ENCODE peak calls at places on chromosomes 12 and 14, in five cellular contexts. O is G401, E is left ventricle myocardium inferior, Y is sciatic nerve, S is astrocyte. N is an unnamed sample.
A peak's percentile ranks its signal among the peaks of the same experiment; 100 is the strongest.

GRCh38 chr14:54565236-54566151 is 1.4 kb upstream of the SAMD4A start:
- DNase-seq in O (peak; percentile 86), E (peak; percentile 96), Y (peak; percentile 97), S (peak; percentile 80), N (peak; percentile 97)

GRCh38 chr14:64726585-64726890 is 22.3 kb downstream of the PLEKHG3 start:
- DNase-seq in O (no peak), E (peak; percentile 13), Y (peak; percentile 55), S (peak; percentile 62), N (no peak)

GRCh38 chr12:92034858-92035401 is 110.7 kb downstream of the BTG1 start:
- DNase-seq in O (peak; percentile 77), E (peak; percentile 43), Y (peak; percentile 68), S (peak; percentile 71), N (peak; percentile 23)

GRCh38 chr12:124369055-124369900 is 74.4 kb downstream of the RFLNA start:
- DNase-seq in O (peak; percentile 62), E (peak; percentile 92), Y (peak; percentile 94), S (peak; percentile 87), N (peak; percentile 99)

GRCh38 chr12:95646781-95647184 is 95.5 kb upstream of the USP44 start:
- DNase-seq in O (no peak), E (no peak), Y (no peak), S (peak; percentile 79), N (no peak)

GRCh38 chr12:124961055-124961454 is 27.9 kb downstream of the DHX37 start:
- DNase-seq in O (no peak), E (no peak), Y (no peak), S (no peak), N (no peak)

GRCh38 chr12:10140001-10140400 is 10.0 kb upstream of the CLEC7A start:
- DNase-seq in O (peak; percentile 23), E (no peak), Y (no peak), S (peak; percentile 30), N (no peak)

GRCh38 chr12:113961921-113962710 is 4.0 kb downstream of the RBM19 start:
- DNase-seq in O (no peak), E (no peak), Y (no peak), S (no peak), N (no peak)

GRCh38 chr12:61536525-61536924 is 723.7 kb upstream of the USP15 start:
- DNase-seq in O (peak; percentile 3), E (no peak), Y (no peak), S (no peak), N (no peak)

GRCh38 chr12:42474391-42474790 is 115.2 kb downstream of the PRICKLE1 start:
- DNase-seq in O (no peak), E (no peak), Y (no peak), S (peak; percentile 76), N (no peak)

GRCh38 chr12:94956936-94957464 is 46.5 kb downstream of the NDUFA12 start:
- DNase-seq in O (no peak), E (no peak), Y (no peak), S (no peak), N (no peak)

GRCh38 chr12:92912052-92912451 is 17.0 kb downstream of the EEA1 start:
- DNase-seq in O (no peak), E (no peak), Y (no peak), S (peak; percentile 87), N (no peak)

GRCh38 chr12:4134833-4135597 is 138.5 kb upstream of the CCND2 start:
- DNase-seq in O (peak; percentile 58), E (no peak), Y (no peak), S (no peak), N (no peak)

GRCh38 chr12:52581066-52581465 is 7.4 kb upstream of the KRT74 start:
- DNase-seq in O (no peak), E (no peak), Y (peak; percentile 34), S (no peak), N (no peak)

GRCh38 chr12:6961278-6961694 is 9.2 kb downstream of the PHB2 start:
- DNase-seq in O (no peak), E (peak; percentile 60), Y (peak; percentile 84), S (peak; percentile 46), N (peak; percentile 74)

GRCh38 chr14:58677525-58677924 is 39.8 kb downstream of the DACT1 start:
- DNase-seq in O (no peak), E (no peak), Y (no peak), S (no peak), N (no peak)

GRCh38 chr12:20451759-20452158 is 83.4 kb downstream of the PDE3A start:
- DNase-seq in O (no peak), E (no peak), Y (no peak), S (peak; percentile 94), N (no peak)

GRCh38 chr14:55458800-55459577 is 18.6 kb upstream of the TBPL2 start:
- DNase-seq in O (no peak), E (no peak), Y (no peak), S (peak; percentile 65), N (no peak)

GRCh38 chr12:6967548-6968100 is 2.8 kb downstream of the PHB2 start:
- DNase-seq in O (no peak), E (no peak), Y (no peak), S (no peak), N (no peak)

GRCh38 chr14:71720978-71721624 is 211.1 kb upstream of the RGS6 start:
- DNase-seq in O (peak; percentile 48), E (no peak), Y (no peak), S (peak; percentile 71), N (no peak)

GRCh38 chr14:95667251-95667693 is 19.0 kb upstream of the TCL1B start:
- DNase-seq in O (no peak), E (no peak), Y (no peak), S (no peak), N (no peak)

GRCh38 chr12:124159655-124160054 is 135.2 kb upstream of the RFLNA start:
- DNase-seq in O (no peak), E (no peak), Y (no peak), S (no peak), N (no peak)